ENCODE peak calls at places on chromosomes 16 and 17, in five cellular contexts. A, B, R, X and G are unnamed samples.

GRCh38 chr17:36001862-36002603 is 680 bp upstream of the CCL15 start:
- DNase-seq in X (no peak), R (no peak), B (no peak), A (no peak), G (peak; percentile 22)

GRCh38 chr16:84940670-84941551 is 70.4 kb downstream of the ZDHHC7 start:
- DNase-seq in B (no peak), R (no peak), A (no peak), X (no peak), G (no peak)

GRCh38 chr16:6279261-6279660 is 1053.4 kb upstream of the RBFOX1 start:
- DNase-seq in B (no peak), A (peak; percentile 15), X (no peak), R (no peak), G (no peak)

GRCh38 chr17:78019367-78019975 is 61.0 kb downstream of the TNRC6C start:
- DNase-seq in R (no peak), A (no peak), X (peak; percentile 50), B (peak; percentile 62), G (no peak)

GRCh38 chr17:57902800-57903759 is 52.1 kb downstream of the CUEDC1 start:
- DNase-seq in R (no peak), B (peak; percentile 81), X (peak; percentile 85), A (no peak), G (no peak)

GRCh38 chr16:12917653-12918052 is 16.3 kb downstream of the SHISA9 start:
- DNase-seq in X (no peak), B (no peak), R (no peak), A (no peak), G (no peak)

GRCh38 chr17:36494674-36495073 is 8.2 kb downstream of the ZNHIT3 start:
- DNase-seq in X (no peak), A (no peak), R (no peak), B (no peak), G (no peak)

GRCh38 chr16:84883301-84883700 is 63.5 kb downstream of the CRISPLD2 start:
- DNase-seq in X (no peak), B (no peak), R (no peak), A (no peak), G (peak; percentile 55)

GRCh38 chr16:80299416-80299815 is 241.4 kb upstream of the DYNLRB2 start:
- DNase-seq in X (peak; percentile 2), A (no peak), B (no peak), R (no peak), G (no peak)

GRCh38 chr17:38358586-38359513 is 7.2 kb downstream of the SOCS7 start:
- DNase-seq in A (no peak), X (no peak), R (no peak), B (no peak), G (no peak)

GRCh38 chr17:27242951-27243350 is 51.0 kb upstream of the WSB1 start:
- DNase-seq in X (no peak), R (no peak), A (no peak), B (no peak), G (no peak)
- H2BK5ac ChIP-seq in X (no peak overlapping the region), R (no peak overlapping the region), A (no peak overlapping the region), B (no peak overlapping the region), G (no peak overlapping the region)

GRCh38 chr17:43402078-43402477 is 3.3 kb downstream of the ARL4D start:
- DNase-seq in R (no peak), X (no peak), A (no peak), B (no peak), G (no peak)
- H3K9me3 ChIP-seq in R (no peaks in the 10 kb centered on the region), X (no peaks in the 10 kb centered on the region), A (no peaks in the 10 kb centered on the region), B (no peaks in the 10 kb centered on the region), G (no peaks in the 10 kb centered on the region)

DNA sequence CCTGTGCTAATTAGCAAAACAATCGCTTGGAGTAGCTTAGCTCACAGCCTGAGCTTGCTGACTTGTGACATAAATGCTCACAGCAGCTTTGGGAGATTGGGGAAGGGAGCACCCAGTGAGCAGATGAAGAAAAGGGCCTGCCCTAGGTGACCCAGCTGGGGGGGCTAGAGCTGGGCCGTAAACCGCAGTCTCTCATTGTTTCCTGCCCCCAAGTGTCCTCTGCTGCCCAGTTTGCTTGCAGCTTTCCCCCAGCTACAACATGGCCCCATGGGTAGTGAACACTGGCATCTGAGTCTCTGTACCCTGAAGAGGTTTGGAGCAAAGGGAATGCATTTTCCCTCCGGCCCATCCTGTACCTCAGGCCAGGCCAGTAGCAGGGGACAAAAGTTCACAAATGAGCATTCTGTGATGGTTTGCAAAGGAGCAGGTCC is 349.4 kb downstream of the SLC39A11 start:
- DNase-seq in B (no peak), X (no peak), A (no peak), R (no peak), G (peak; percentile 60)
- H3K23ac ChIP-seq in B (no peak overlapping the region), X (no peak overlapping the region), A (no peak overlapping the region), R (no peak overlapping the region), G (no peak overlapping the region)

GRCh38 chr17:60600490-60601431 is 768 bp downstream of the PPM1D start:
- DNase-seq in X (peak; percentile 93), A (peak; percentile 65), R (peak; percentile 81), B (peak; percentile 85), G (peak; percentile 82)
- H2BK5ac ChIP-seq in X (peak overlapping the region; percentile 89), A (peak overlapping the region; percentile 96), R (peak overlapping the region; percentile 25), B (peak overlapping the region; percentile 86), G (no peak overlapping the region)

GRCh38 chr16:71226229-71227141 is 4.0 kb downstream of the HYDIN start:
- DNase-seq in B (no peak), X (no peak), A (no peak), R (no peak), G (no peak)
- H3K9me3 ChIP-seq in B (no peaks in the 10 kb centered on the region), X (peaks cover 25% of the 10 kb centered on the region), A (peaks cover 3% of the 10 kb centered on the region), R (peaks cover 12% of the 10 kb centered on the region), G (peaks cover 8% of the 10 kb centered on the region)

GRCh38 chr17:46815474-46816353 is 2.8 kb downstream of the WNT3 start:
- DNase-seq in X (no peak), R (no peak), B (no peak), A (no peak), G (peak; percentile 39)

GRCh38 chr17:46811978-46812583 is 6.4 kb downstream of the WNT3 start:
- DNase-seq in B (peak; percentile 55), A (no peak), R (no peak), X (peak; percentile 61), G (no peak)

GRCh38 chr17:46812624-46813318 is 5.7 kb downstream of the WNT3 start:
- DNase-seq in R (no peak), A (no peak), B (no peak), X (no peak), G (peak; percentile 24)

GRCh38 chr17:46814446-46814845 is 4.0 kb downstream of the WNT3 start:
- DNase-seq in R (no peak), X (no peak), A (no peak), B (no peak), G (peak; percentile 56)

DNA sequence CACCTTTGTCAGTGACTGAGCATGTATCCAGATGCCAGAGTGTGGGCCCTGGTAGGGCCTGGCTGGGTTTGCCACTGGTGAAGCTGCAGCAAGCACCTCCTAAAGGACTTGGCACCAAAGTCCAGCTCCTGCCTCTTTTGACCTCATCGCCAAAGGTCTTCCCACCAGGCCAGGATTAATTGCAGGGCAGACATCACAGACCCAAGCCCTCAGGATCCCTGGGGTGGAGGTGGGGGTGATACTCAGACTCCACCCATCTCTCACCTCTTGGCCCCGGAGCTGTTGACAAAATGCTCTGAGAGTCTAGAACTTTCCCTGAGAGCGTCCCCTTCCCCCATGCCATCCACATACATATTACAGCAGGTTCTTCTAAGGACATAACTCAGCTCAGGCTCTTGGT is 4.6 kb downstream of the WNT3 start:
- DNase-seq in B (no peak), A (no peak), X (no peak), R (no peak), G (peak; percentile 20)
- H3K23ac ChIP-seq in B (no peak overlapping the region), A (no peak overlapping the region), X (peak overlapping the region; percentile 87), R (no peak overlapping the region), G (no peak overlapping the region)

GRCh38 chr16:11355862-11356261 is 10.6 kb downstream of the RMI2 start:
- DNase-seq in X (no peak), A (no peak), R (no peak), B (no peak), G (no peak)
- H2BK5ac ChIP-seq in X (no peak overlapping the region), A (no peak overlapping the region), R (peak overlapping the region; percentile 41), B (no peak overlapping the region), G (no peak overlapping the region)

GRCh38 chr17:83202002-83203000 is 122.9 kb downstream of the METRNL start:
- DNase-seq in X (no peak), B (no peak), R (peak; percentile 10), A (no peak), G (no peak)
- H3K9me3 ChIP-seq in X (no peaks in the 10 kb centered on the region), B (no peaks in the 10 kb centered on the region), R (peaks cover 57% of the 10 kb centered on the region), A (peaks cover 38% of the 10 kb centered on the region), G (peaks cover 13% of the 10 kb centered on the region)

GRCh38 chr16:46970089-46970488 is 3.4 kb downstream of the DNAJA2 start:
- DNase-seq in R (no peak), B (no peak), A (no peak), X (no peak), G (no peak)

GRCh38 chr16:46972429-46972970 is 974 bp downstream of the DNAJA2 start:
- DNase-seq in X (peak; percentile 33), B (peak; percentile 32), A (no peak), R (no peak), G (no peak)

GRCh38 chr16:46972971-46973456 is 460 bp downstream of the DNAJA2 start:
- DNase-seq in X (peak; percentile 40), B (no peak), R (peak; percentile 55), A (peak; percentile 26), G (peak; percentile 39)

GRCh38 chr16:46973457-46974324 is at the start of gene DNAJA2:
- DNase-seq in R (peak; percentile 95), A (peak; percentile 88), B (peak; percentile 84), X (peak; percentile 90), G (peak; percentile 88)

DNA sequence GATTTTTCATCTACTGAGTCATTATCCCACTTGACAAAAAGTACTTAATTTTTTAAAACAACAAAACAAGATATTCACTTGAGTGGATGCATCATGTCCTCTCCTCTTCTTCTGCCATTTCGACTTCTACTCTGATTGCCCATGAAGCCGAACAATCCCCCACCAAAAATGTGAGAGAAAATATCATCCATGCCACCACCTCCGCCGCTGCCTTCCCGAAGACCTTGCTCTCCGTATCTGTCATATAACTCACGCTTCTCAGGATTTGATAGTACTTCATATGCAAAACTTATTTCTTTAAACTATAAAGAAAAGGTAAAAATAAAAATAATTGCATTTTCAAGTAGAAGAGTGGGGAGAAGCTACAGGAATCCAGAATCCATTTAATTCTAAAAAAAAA is 2.2 kb downstream of the DNAJA2 start:
- DNase-seq in B (no peak), A (no peak), R (no peak), X (no peak), G (no peak)
- H3K23ac ChIP-seq in B (no peak overlapping the region), A (no peak overlapping the region), R (no peak overlapping the region), X (no peak overlapping the region), G (no peak overlapping the region)